ENCODE peak calls at places on chromosomes 2 and 18, in four cellular contexts. B is NB4, K is nephron progenitor cell, R is mucosa of gallbladder. W is an unnamed sample.

GRCh38 chr2:5846881-5847280 is 154.7 kb downstream of the SOX11 start:
- DNase-seq in B (no peak), K (no peak), R (no peak), W (no peak)

GRCh38 chr18:46411191-46411590 is 245.8 kb downstream of the LOXHD1 start:
- DNase-seq in B (no peak), K (no peak), R (no peak), W (no peak)

GRCh38 chr2:151483546-151483945 is 73.8 kb downstream of the RIF1 start:
- DNase-seq in B (no peak), K (no peak), R (no peak), W (no peak)

GRCh38 chr2:143736904-143737303 is 607.7 kb downstream of the ARHGAP15 start:
- DNase-seq in B (no peak), K (no peak), R (no peak), W (no peak)

GRCh38 chr2:117832905-117833613 is 18.6 kb downstream of the DDX18 start:
- DNase-seq in B (peak), K (peak), R (no peak), W (no peak)

GRCh38 chr2:144648837-144649485 is 129.0 kb upstream of the ZEB2 start:
- DNase-seq in B (no peak), K (no peak), R (no peak), W (no peak)

GRCh38 chr2:45273412-45274189 is 264.3 kb upstream of the SIX2 start:
- DNase-seq in B (no peak), K (no peak), R (peak), W (no peak)

GRCh38 chr2:48715042-48715899 is 40.3 kb downstream of the LHCGR start:
- DNase-seq in B (no peak), K (no peak), R (peak), W (no peak)

GRCh38 chr2:37020212-37020886 is 54.0 kb upstream of the STRN start:
- DNase-seq in B (no peak), K (no peak), R (peak), W (no peak)

GRCh38 chr18:36372902-36373301 is 75.4 kb downstream of the FHOD3 start:
- DNase-seq in B (peak), K (no peak), R (no peak), W (no peak)

GRCh38 chr2:152354909-152355308 is 19.9 kb downstream of the FMNL2 start:
- DNase-seq in B (no peak), K (no peak), R (no peak), W (no peak)

GRCh38 chr2:241199897-241200821 is 11.7 kb downstream of the ANO7 start:
- DNase-seq in B (peak), K (no peak), R (no peak), W (no peak)

GRCh38 chr2:9003366-9003615 is 193 bp downstream of the MBOAT2 start:
- DNase-seq in B (no peak), K (no peak), R (no peak), W (no peak)

GRCh38 chr2:187206071-187206470 is 242.0 kb downstream of the CALCRL start:
- DNase-seq in B (no peak), K (no peak), R (no peak), W (no peak)

GRCh38 chr2:9481257-9481922 is 7.0 kb downstream of the IAH1 start:
- DNase-seq in B (no peak), K (no peak), R (no peak), W (no peak)

GRCh38 chr2:181904022-181904632 is 12.6 kb downstream of the ITPRID2 start:
- DNase-seq in B (peak), K (peak), R (no peak), W (peak)

GRCh38 chr18:56984731-56985130 is 162.2 kb upstream of the BOD1L2 start:
- DNase-seq in B (no peak), K (no peak), R (peak), W (no peak)

GRCh38 chr2:170719810-170720209 is 4.7 kb downstream of the SP5 start:
- DNase-seq in B (no peak), K (no peak), R (no peak), W (no peak)

GRCh38 chr2:238912916-238913875 is 65.3 kb downstream of the TWIST2 start:
- DNase-seq in B (no peak), K (no peak), R (no peak), W (no peak)

GRCh38 chr2:140349695-140350094 is 1569.5 kb upstream of the NXPH2 start:
- DNase-seq in B (no peak), K (no peak), R (no peak), W (no peak)

GRCh38 chr18:56853961-56854360 is 202.8 kb downstream of the WDR7 start:
- DNase-seq in B (no peak), K (no peak), R (no peak), W (no peak)

GRCh38 chr2:12686708-12687107 is 30.0 kb upstream of the TRIB2 start:
- DNase-seq in B (no peak), K (no peak), R (no peak), W (no peak)

GRCh38 chr2:37561615-37562569 is 109.5 kb downstream of the CDC42EP3 start:
- DNase-seq in B (peak), K (no peak), R (no peak), W (no peak)

GRCh38 chr2:138364554-138365162 is 136.9 kb upstream of the SPOPL start:
- DNase-seq in B (no peak), K (no peak), R (no peak), W (no peak)

GRCh38 chr2:160194351-160194750 is 5.7 kb downstream of the ITGB6 start:
- DNase-seq in B (no peak), K (no peak), R (no peak), W (peak)